ENCODE peak calls at places on chromosomes 6 and 20, in seven cellular contexts. Z is PC-3, L is NCI-H1092, F is adrenal gland, N is cerebellar nuclear complex, T is NCI-H460, U is left cardiac atrium. M is an unnamed sample.

GRCh38 chr6:146336200-146336599 is 207.4 kb upstream of the RAB32 start:
- DNase-seq in Z (no peak), T (no peak), U (no peak), F (no peak), N (no peak), L (no peak), M (no peak)

GRCh38 chr6:2450546-2450945 is 205.1 kb upstream of the GMDS start:
- DNase-seq in N (no peak), Z (peak; percentile 33), L (peak; percentile 40), U (peak; percentile 76), F (peak; percentile 25), T (no peak), M (no peak)

GRCh38 chr6:118403036-118403435 is 145.1 kb upstream of the PLN start:
- DNase-seq in L (no peak), T (no peak), F (no peak), U (no peak), N (no peak), Z (no peak), M (no peak)

GRCh38 chr6:113488812-113489685 is 368.1 kb upstream of the MARCKS start:
- DNase-seq in F (no peak), U (no peak), N (no peak), Z (no peak), T (no peak), L (peak; percentile 2), M (no peak)

GRCh38 chr20:21391495-21392298 is 5.6 kb downstream of the NKX2-4 start:
- DNase-seq in U (no peak), F (no peak), Z (no peak), L (no peak), T (no peak), N (no peak), M (no peak)

GRCh38 chr6:67160820-67161219 is 1453.8 kb upstream of the EYS start:
- DNase-seq in L (no peak), F (no peak), Z (no peak), N (no peak), U (no peak), T (no peak), M (no peak)

GRCh38 chr20:44109951-44110361 is 77.0 kb downstream of the JPH2 start:
- DNase-seq in Z (no peak), L (no peak), N (no peak), T (no peak), U (no peak), F (no peak), M (no peak)

GRCh38 chr20:5658897-5659296 is 91.3 kb upstream of the SHLD1 start:
- DNase-seq in T (no peak), L (peak; percentile 68), N (no peak), U (peak; percentile 77), F (peak; percentile 89), Z (peak; percentile 12), M (peak; percentile 79)